ENCODE peak calls at places on chromosomes 13 and 19, in four cellular contexts. Q, S, I and A are unnamed samples.

GRCh38 chr13:98989469-98990235 is 11.8 kb upstream of the DOCK9 start:
- DNase-seq in Q (no peak), S (no peak), I (no peak), A (no peak)

GRCh38 chr19:39270091-39270871 is 2.1 kb downstream of the IFNL2 start:
- DNase-seq in Q (peak; percentile 40), S (no peak), I (no peak), A (no peak)

GRCh38 chr19:11405846-11406643 is 13.1 kb downstream of the RGL3 start:
- DNase-seq in Q (no peak), S (peak; percentile 87), I (peak; percentile 79), A (peak; percentile 62)

GRCh38 chr19:45681391-45682015 is 10.2 kb downstream of the SNRPD2 start:
- DNase-seq in Q (peak; percentile 69), S (peak; percentile 95), I (peak; percentile 94), A (peak; percentile 90)

GRCh38 chr19:50331187-50332013 is 2.2 kb upstream of the KCNC3 start:
- DNase-seq in Q (no peak), S (peak; percentile 61), I (peak; percentile 82), A (peak; percentile 90)

GRCh38 chr13:112965103-112965502 is 3.9 kb upstream of the MCF2L start:
- DNase-seq in Q (no peak), S (no peak), I (no peak), A (no peak)

GRCh38 chr13:20673711-20674110 is 29.8 kb upstream of the IL17D start:
- DNase-seq in Q (no peak), S (no peak), I (no peak), A (no peak)

GRCh38 chr19:8638078-8638619 is 7.7 kb downstream of the NFILZ start:
- DNase-seq in Q (peak; percentile 21), S (no peak), I (no peak), A (no peak)

GRCh38 chr19:29683009-29683408 is 17.7 kb downstream of the PLEKHF1 start:
- DNase-seq in Q (no peak), S (no peak), I (no peak), A (no peak)

GRCh38 chr13:79901336-79901735 is 420.4 kb downstream of the NDFIP2 start:
- DNase-seq in Q (peak; percentile 13), S (no peak), I (no peak), A (peak; percentile 61)

GRCh38 chr19:50189326-50189725 is 14.1 kb upstream of the MYH14 start:
- DNase-seq in Q (no peak), S (no peak), I (no peak), A (no peak)

GRCh38 chr19:14375582-14376291 is 5.5 kb upstream of the ADGRE5 start:
- DNase-seq in Q (peak; percentile 22), S (no peak), I (no peak), A (no peak)

GRCh38 chr19:38653028-38653571 is 5.7 kb downstream of the ACTN4 start:
- DNase-seq in Q (peak; percentile 51), S (no peak), I (no peak), A (no peak)

GRCh38 chr19:16782719-16783118 is 46.5 kb upstream of the SIN3B start:
- DNase-seq in Q (no peak), S (no peak), I (no peak), A (no peak)

GRCh38 chr13:105936816-105937215 is 598.6 kb downstream of the EFNB2 start:
- DNase-seq in Q (peak; percentile 24), S (no peak), I (no peak), A (no peak)

GRCh38 chr19:47020992-47021496 is 1.4 kb downstream of the NPAS1 start:
- DNase-seq in Q (no peak), S (peak; percentile 71), I (peak; percentile 62), A (peak; percentile 54)

GRCh38 chr13:103100795-103101194 is 34.6 kb upstream of the SLC10A2 start:
- DNase-seq in Q (no peak), S (no peak), I (no peak), A (peak; percentile 24)

GRCh38 chr19:29329460-29330134 is 116.6 kb upstream of the UQCRFS1 start:
- DNase-seq in Q (no peak), S (peak; percentile 71), I (peak; percentile 81), A (peak; percentile 83)

GRCh38 chr19:10888421-10888866 is 17.1 kb downstream of the CARM1 start:
- DNase-seq in Q (no peak), S (no peak), I (peak; percentile 71), A (peak; percentile 76)

GRCh38 chr13:77918391-77919261 is at the start of gene EDNRB:
- DNase-seq in Q (peak; percentile 17), S (peak; percentile 77), I (peak; percentile 62), A (peak; percentile 74)

GRCh38 chr19:4310247-4311121 is 6.1 kb downstream of the FSD1 start:
- DNase-seq in Q (no peak), S (peak; percentile 84), I (peak; percentile 71), A (peak; percentile 78)
- H3K23ac ChIP-seq in Q (no peak overlapping the region), S (no peak overlapping the region), I (no peak overlapping the region), A (no peak overlapping the region)

GRCh38 chr19:32123355-32123940 is 222.0 kb upstream of the ZNF507 start:
- DNase-seq in Q (no peak), S (peak; percentile 26), I (no peak), A (no peak)
- H4K5ac ChIP-seq in Q (no peak overlapping the region), S (no peak overlapping the region), I (no peak overlapping the region), A (no peak overlapping the region)

GRCh38 chr19:44071824-44072542 is at the start of gene ZNF284:
- DNase-seq in Q (peak; percentile 93), S (peak; percentile 86), I (peak; percentile 95), A (peak; percentile 97)

GRCh38 chr19:44066305-44066704 is 5.7 kb upstream of the ZNF284 start:
- DNase-seq in Q (no peak), S (no peak), I (no peak), A (no peak)

GRCh38 chr19:44072543-44073401 is 813 bp downstream of the ZNF284 start:
- DNase-seq in Q (no peak), S (no peak), I (no peak), A (no peak)

DNA sequence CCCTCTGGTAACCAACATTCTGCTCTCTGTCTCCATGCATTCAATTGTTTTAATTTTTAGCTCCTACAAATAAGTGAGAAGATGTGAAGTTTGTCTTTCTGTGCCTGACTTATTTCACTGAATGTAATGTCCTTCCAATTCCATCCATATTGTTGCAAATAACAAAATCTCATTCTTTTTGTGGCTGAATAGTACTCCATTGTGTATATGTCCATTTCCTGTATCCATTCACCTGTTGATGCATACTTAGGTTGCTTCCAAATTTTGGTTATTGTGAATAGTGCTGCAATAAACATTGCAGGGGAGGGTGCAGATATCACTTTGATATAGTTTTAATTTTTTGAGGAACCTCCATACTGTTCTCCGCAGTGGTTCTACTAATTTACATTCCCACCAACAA is 2.5 kb upstream of the ZNF284 start:
- DNase-seq in Q (no peak), S (no peak), I (no peak), A (no peak)
- H2BK120ac ChIP-seq in Q (no peak overlapping the region), S (no peak overlapping the region), I (no peak overlapping the region), A (no peak overlapping the region)

DNA sequence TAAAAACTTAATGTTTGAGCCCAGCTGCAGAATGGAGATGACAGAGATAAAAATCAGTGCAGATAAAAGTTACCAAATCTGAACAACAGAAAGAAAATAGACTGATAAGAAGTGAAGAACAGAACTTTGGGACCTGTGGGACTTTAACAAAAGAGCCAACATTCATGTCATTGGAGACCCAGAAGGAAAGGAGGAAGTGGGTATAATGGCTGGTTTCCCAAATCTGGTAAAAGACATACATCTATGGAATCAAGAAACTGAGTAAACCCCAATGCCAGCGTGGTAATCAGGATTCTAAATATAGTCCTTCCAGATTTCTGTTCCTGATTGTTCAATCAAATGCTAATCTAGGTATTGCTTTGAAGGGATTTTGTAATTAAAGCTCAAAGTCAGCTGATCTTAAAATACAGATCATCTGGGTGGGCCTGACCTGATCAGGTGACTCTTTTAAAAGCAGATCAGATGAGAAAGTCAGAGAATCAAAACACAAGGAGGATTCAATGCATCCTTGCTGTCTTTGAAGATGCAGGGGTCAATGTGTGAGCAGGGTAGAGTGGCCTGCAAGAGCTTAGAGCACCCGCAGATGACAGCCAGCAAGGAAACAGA is 25.3 kb upstream of the CEACAM20 start:
- DNase-seq in Q (no peak), S (no peak), I (no peak), A (no peak)
- H3K23ac ChIP-seq in Q (no peak overlapping the region), S (no peak overlapping the region), I (no peak overlapping the region), A (no peak overlapping the region)

DNA sequence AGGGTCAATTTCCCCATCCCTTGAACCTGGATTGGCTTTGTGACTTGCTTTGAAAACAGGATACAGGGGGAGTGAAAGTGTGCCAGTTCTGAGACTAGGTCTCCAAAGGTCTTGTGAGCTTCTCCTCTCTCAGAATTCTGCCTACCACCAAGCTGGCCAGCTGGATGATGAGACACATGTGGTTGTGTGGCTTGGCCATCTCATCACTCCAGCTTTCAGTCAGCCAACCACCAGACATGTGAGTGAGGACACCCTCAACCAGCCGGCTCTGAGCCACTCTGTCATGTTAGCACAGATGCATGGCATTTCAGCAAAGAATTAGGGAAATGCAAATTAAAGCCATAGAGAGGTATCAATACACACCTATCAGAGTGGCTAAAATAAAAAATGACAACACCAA is 29.5 kb downstream of the ENOX1 start:
- DNase-seq in Q (no peak), S (no peak), I (no peak), A (no peak)
- H4K5ac ChIP-seq in Q (no peak overlapping the region), S (no peak overlapping the region), I (no peak overlapping the region), A (no peak overlapping the region)

DNA sequence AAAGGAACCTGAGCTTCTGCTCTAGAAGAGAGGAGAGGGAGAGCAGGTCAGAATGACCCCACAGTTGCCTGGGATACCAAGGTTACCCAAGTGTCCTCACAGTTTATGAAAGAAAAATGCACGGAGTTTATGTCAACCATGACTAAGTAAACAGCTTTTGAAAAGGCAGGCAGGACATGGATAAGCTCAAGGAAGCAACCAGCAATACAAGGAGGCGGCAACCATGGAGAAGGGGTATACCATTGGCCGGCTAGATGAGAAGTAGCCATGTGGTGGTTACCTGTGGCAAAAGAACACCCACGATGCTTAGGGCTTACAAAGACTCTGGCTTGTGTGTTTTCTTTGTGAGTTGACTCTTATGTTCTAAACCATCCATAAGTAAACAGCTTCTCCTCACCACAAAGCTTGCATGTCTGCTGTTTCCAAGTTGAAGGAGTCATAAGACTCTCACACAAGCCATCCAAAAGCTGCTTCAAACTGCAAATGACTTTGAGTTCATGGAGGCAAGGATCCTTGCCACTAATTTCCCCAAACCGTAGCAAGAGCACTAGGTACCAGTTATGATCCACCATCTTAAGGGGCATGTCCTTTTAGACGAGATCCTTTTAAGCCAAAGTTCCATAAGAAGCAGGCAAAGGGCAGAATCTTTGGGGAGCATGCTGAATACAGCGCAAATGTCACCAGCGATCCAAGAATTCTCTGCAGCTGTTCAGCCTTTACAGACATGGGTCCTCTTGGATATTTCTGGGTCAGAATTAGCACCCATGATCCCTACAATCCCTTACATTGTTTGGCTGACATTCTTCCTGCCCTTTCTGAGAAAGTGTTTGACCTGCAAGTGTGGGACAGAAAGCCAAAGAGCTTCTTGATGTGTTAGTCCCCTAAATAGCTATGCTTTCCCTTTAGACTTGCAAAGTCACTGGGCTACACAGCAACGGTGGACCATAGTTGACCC is 74.8 kb upstream of the IPO5 start:
- DNase-seq in Q (peak; percentile 34), S (peak; percentile 7), I (no peak), A (no peak)
- H2BK120ac ChIP-seq in Q (peak overlapping the region; percentile 99), S (no peak overlapping the region), I (no peak overlapping the region), A (no peak overlapping the region)